ENCODE peak calls at places on chromosomes 7 and 10, in five cellular contexts. M, V, B, N and F are unnamed samples.

GRCh38 chr10:130021373-130021950 is 57.4 kb upstream of the EBF3 start:
- DNase-seq in M (no peak), V (no peak), B (no peak), N (no peak), F (no peak)

GRCh38 chr10:61286695-61287094 is 166.5 kb downstream of the TMEM26 start:
- DNase-seq in M (no peak), V (no peak), B (peak; percentile 85), N (no peak), F (no peak)

GRCh38 chr7:2024227-2024918 is 208.4 kb downstream of the MAD1L1 start:
- DNase-seq in M (no peak), V (peak; percentile 9), B (no peak), N (peak; percentile 58), F (no peak)

GRCh38 chr10:21452203-21452602 is 73.3 kb downstream of the SKIDA1 start:
- DNase-seq in M (no peak), V (no peak), B (no peak), N (no peak), F (peak; percentile 11)

GRCh38 chr10:48458662-48459048 is 146.2 kb downstream of the ARHGAP22 start:
- DNase-seq in M (no peak), V (no peak), B (no peak), N (no peak), F (no peak)

GRCh38 chr7:2173184-2173827 is 59.4 kb downstream of the MAD1L1 start:
- DNase-seq in M (no peak), V (no peak), B (no peak), N (no peak), F (no peak)

GRCh38 chr7:116340201-116340847 is 130.0 kb downstream of the TES start:
- DNase-seq in M (no peak), V (no peak), B (no peak), N (no peak), F (no peak)

GRCh38 chr10:1648648-1649047 is 88.7 kb downstream of the ADARB2 start:
- DNase-seq in M (no peak), V (no peak), B (peak; percentile 25), N (no peak), F (no peak)

GRCh38 chr7:98221611-98222532 is 10.6 kb downstream of the BHLHA15 start:
- DNase-seq in M (no peak), V (no peak), B (no peak), N (no peak), F (no peak)

GRCh38 chr10:4663162-4663992 is 162.6 kb upstream of the AKR1E2 start:
- DNase-seq in M (peak; percentile 98), V (peak; percentile 85), B (peak; percentile 15), N (peak; percentile 81), F (peak; percentile 11)

GRCh38 chr10:49272251-49273081 is 26.5 kb upstream of the C10orf71 start:
- DNase-seq in M (no peak), V (no peak), B (no peak), N (no peak), F (no peak)

GRCh38 chr10:106705576-106706526 is 458.7 kb downstream of the SORCS1 start:
- DNase-seq in M (peak; percentile 54), V (peak; percentile 48), B (no peak), N (peak; percentile 71), F (peak; percentile 89)

GRCh38 chr10:9786101-9786500 is 1231.6 kb upstream of the CELF2 start:
- DNase-seq in M (no peak), V (no peak), B (no peak), N (no peak), F (no peak)

GRCh38 chr10:71520042-71520441 is 123.3 kb downstream of the CDH23 start:
- DNase-seq in M (no peak), V (no peak), B (no peak), N (no peak), F (no peak)

GRCh38 chr10:76049581-76050290 is 618.3 kb downstream of the LRMDA start:
- DNase-seq in M (no peak), V (no peak), B (no peak), N (no peak), F (no peak)

GRCh38 chr7:33062023-33062781 is at the start of gene NT5C3A:
- DNase-seq in M (no peak), V (no peak), B (no peak), N (peak; percentile 68), F (peak; percentile 64)

GRCh38 chr7:143884978-143885559 is 16.9 kb downstream of the TCAF1 start:
- DNase-seq in M (no peak), V (no peak), B (no peak), N (peak; percentile 80), F (peak; percentile 92)

GRCh38 chr7:66667023-66667728 is 38.5 kb downstream of the KCTD7 start:
- DNase-seq in M (no peak), V (no peak), B (no peak), N (no peak), F (no peak)

GRCh38 chr7:137634356-137634755 is 212.4 kb downstream of the DGKI start:
- DNase-seq in M (no peak), V (no peak), B (no peak), N (no peak), F (no peak)

GRCh38 chr10:125606406-125606805 is 76.6 kb downstream of the TEX36 start:
- DNase-seq in M (no peak), V (no peak), B (no peak), N (peak; percentile 6), F (no peak)

GRCh38 chr7:29815181-29816105 is 9.1 kb downstream of the WIPF3 start:
- DNase-seq in M (no peak), V (no peak), B (no peak), N (no peak), F (no peak)

GRCh38 chr7:139033346-139034114 is 2.3 kb downstream of the ZC3HAV1L start:
- DNase-seq in M (no peak), V (no peak), B (no peak), N (no peak), F (no peak)

GRCh38 chr10:97771055-97771811 is 566 bp downstream of the SFRP5 start:
- DNase-seq in M (peak; percentile 71), V (no peak), B (no peak), N (no peak), F (peak; percentile 71)

GRCh38 chr7:4438723-4439245 is 243.3 kb upstream of the FOXK1 start:
- DNase-seq in M (no peak), V (no peak), B (no peak), N (no peak), F (no peak)

GRCh38 chr7:92768501-92769360 is 67.6 kb downstream of the CDK6 start:
- DNase-seq in M (no peak), V (no peak), B (peak; percentile 49), N (no peak), F (peak; percentile 53)

GRCh38 chr10:29353291-29353690 is 64.4 kb downstream of the LYZL1 start:
- DNase-seq in M (no peak), V (no peak), B (no peak), N (no peak), F (no peak)

GRCh38 chr10:115969591-115969990 is 303.4 kb downstream of the GFRA1 start:
- DNase-seq in M (no peak), V (no peak), B (no peak), N (no peak), F (no peak)

GRCh38 chr10:107614939-107615665 is 450.6 kb upstream of the SORCS1 start:
- DNase-seq in M (no peak), V (no peak), B (no peak), N (no peak), F (no peak)

GRCh38 chr10:69101451-69102095 is 13.7 kb downstream of the SRGN start:
- DNase-seq in M (no peak), V (no peak), B (no peak), N (peak; percentile 54), F (no peak)

GRCh38 chr10:113042961-113043360 is 92.9 kb downstream of the TCF7L2 start:
- DNase-seq in M (no peak), V (no peak), B (no peak), N (no peak), F (no peak)

GRCh38 chr7:150451833-150452431 is 1.5 kb downstream of the GIMAP8 start:
- DNase-seq in M (no peak), V (no peak), B (no peak), N (no peak), F (no peak)

GRCh38 chr7:150451097-150451793 is 815 bp downstream of the GIMAP8 start:
- DNase-seq in M (no peak), V (no peak), B (peak; percentile 79), N (no peak), F (no peak)

GRCh38 chr7:150450491-150450992 is at the start of gene GIMAP8:
- DNase-seq in M (no peak), V (no peak), B (no peak), N (no peak), F (peak; percentile 8)

GRCh38 chr7:150453892-150454291 is 3.5 kb downstream of the GIMAP8 start:
- DNase-seq in M (no peak), V (no peak), B (no peak), N (no peak), F (no peak)

GRCh38 chr7:150453186-150453585 is 2.8 kb downstream of the GIMAP8 start:
- DNase-seq in M (no peak), V (no peak), B (no peak), N (no peak), F (no peak)
- H3K4me3 ChIP-seq in M (no peak overlapping the region), V (no peak overlapping the region), B (peak overlapping the region; percentile 31), N (no peak overlapping the region), F (no peak overlapping the region)

DNA sequence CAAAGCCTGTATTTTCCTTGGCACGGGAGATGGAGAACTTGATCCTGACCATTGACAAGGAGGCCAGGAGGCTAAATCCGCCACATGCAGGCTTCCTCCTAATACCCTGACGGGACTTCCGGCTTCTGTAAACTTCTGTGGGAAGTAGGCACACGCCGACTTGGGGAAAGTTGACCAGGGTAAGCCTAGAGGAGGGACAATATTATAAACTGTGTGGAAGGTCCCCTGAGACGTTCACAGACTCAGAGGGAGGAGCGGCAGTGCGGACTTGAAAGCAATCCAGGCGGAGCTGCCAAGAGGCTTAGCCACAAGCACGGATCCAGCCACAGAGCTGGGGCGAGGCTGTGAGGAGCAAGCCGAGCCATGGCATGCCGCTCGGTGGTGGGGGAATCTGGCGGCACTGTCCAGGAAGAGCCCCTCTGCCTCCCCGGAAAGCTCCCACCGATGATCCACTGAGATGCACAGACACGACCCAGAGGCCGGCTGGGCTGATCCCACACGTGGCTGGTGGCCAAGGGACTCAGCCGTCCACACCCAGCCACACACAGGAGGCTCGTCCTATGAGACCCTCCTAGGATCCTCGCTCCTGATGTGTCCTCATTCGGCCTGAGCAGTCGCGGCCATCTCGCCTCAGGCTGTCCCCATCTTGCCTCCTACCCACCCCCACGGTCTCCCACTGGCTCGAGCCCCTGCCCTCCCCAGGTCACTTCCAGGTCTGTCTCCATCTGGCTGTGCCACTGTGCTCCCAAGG is 40.0 kb upstream of the INSIG1 start:
- DNase-seq in M (no peak), V (no peak), B (no peak), N (no peak), F (no peak)
- TF ChIP-seq JUNB in M (no peak), V (no peak), B (no peak), N (no peak), F (no peak)

DNA sequence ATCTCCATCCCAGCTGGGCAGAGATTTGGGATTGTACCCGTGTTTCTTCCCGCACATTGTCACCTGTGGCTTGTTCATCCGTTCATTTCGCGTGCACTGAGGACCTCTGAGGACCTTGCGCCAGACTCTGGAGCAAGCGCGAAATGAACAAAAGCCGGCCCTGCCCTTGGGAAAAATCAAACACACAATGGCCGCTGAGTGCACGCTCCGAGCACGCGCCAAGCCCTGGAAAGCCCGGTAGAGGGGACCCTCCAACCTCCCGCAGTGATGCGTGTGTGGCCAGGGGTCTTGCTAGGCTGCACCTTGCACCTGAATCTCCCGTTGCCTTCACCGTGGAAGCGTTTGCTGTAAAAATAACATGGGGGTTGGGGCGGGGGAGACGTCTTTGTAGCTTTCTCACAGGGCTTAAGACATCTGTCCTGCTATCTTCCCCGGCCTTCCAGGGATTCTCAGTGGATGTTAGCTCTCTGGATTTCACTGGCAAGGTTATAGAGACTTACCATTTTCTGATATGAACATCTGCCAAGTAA is 37.4 kb downstream of the ZNF777 start:
- DNase-seq in M (no peak), V (no peak), B (no peak), N (no peak), F (peak; percentile 68)
- H3K4me3 ChIP-seq in M (no peak overlapping the region), V (no peak overlapping the region), B (no peak overlapping the region), N (no peak overlapping the region), F (peak overlapping the region; percentile 86)

GRCh38 chr7:83786858-83787257 is 137.9 kb upstream of the SEMA3E start:
- DNase-seq in M (no peak), V (no peak), B (no peak), N (peak; percentile 38), F (no peak)
- TF ChIP-seq JUNB in M (no peak), V (no peak), B (no peak), N (no peak), F (no peak)